ENCODE peak calls at places on chromosomes 3 and 15, in seven cellular contexts. T is ovary, P is endothelial cell of umbilical vein, J is NB4, Q is right lobe of liver, N is A549, D is transverse colon. V is an unnamed sample.

GRCh38 chr15:88572030-88572333 is 25.5 kb upstream of the DET1 start:
- DNase-seq in T (no peak), P (no peak), J (no peak), Q (no peak), N (no peak), D (no peak), V (no peak)

GRCh38 chr3:157767602-157768001 is 264.4 kb upstream of the VEPH1 start:
- DNase-seq in T (no peak), P (no peak), J (no peak), Q (no peak), N (no peak), D (no peak), V (no peak)

GRCh38 chr15:62828364-62828763 is 214.2 kb upstream of the TPM1 start:
- DNase-seq in T (no peak), P (no peak), J (no peak), Q (no peak), N (no peak), D (no peak), V (no peak)

GRCh38 chr3:58198804-58199203 is 12.0 kb downstream of the DNASE1L3 start:
- DNase-seq in T (no peak), P (peak; percentile 79), J (no peak), Q (no peak), N (no peak), D (no peak), V (no peak)

GRCh38 chr15:38189651-38190280 is 62.9 kb upstream of the SPRED1 start:
- DNase-seq in T (no peak), P (no peak), J (no peak), Q (no peak), N (no peak), D (no peak), V (no peak)

GRCh38 chr3:141486416-141486734 is 452 bp upstream of the RASA2 start:
- DNase-seq in T (no peak), P (no peak), J (no peak), Q (no peak), N (peak; percentile 51), D (no peak), V (peak; percentile 66)

GRCh38 chr3:63809607-63810006 is 9.5 kb upstream of the C3orf49 start:
- DNase-seq in T (no peak), P (no peak), J (no peak), Q (no peak), N (no peak), D (no peak), V (no peak)

GRCh38 chr3:184795493-184796198 is 16.3 kb upstream of the VPS8 start:
- DNase-seq in T (no peak), P (no peak), J (no peak), Q (no peak), N (no peak), D (no peak), V (no peak)

GRCh38 chr3:136074546-136074945 is 109.0 kb downstream of the PPP2R3A start:
- DNase-seq in T (no peak), P (no peak), J (no peak), Q (no peak), N (no peak), D (no peak), V (no peak)

GRCh38 chr3:77025476-77025875 is 14.4 kb upstream of the ROBO2 start:
- DNase-seq in T (no peak), P (no peak), J (no peak), Q (no peak), N (no peak), D (no peak), V (no peak)

GRCh38 chr3:99929409-99930139 is 111.9 kb downstream of the CMSS1 start:
- DNase-seq in T (no peak), P (no peak), J (no peak), Q (no peak), N (no peak), D (peak; percentile 33), V (peak; percentile 9)

GRCh38 chr15:100926258-100926657 is 7.1 kb downstream of the LRRK1 start:
- DNase-seq in T (no peak), P (no peak), J (peak; percentile 49), Q (no peak), N (no peak), D (no peak), V (no peak)

GRCh38 chr15:56886450-56886856 is 32.0 kb upstream of the TCF12 start:
- DNase-seq in T (no peak), P (no peak), J (peak; percentile 24), Q (no peak), N (no peak), D (no peak), V (no peak)

GRCh38 chr15:56887782-56888127 is 30.7 kb upstream of the TCF12 start:
- DNase-seq in T (no peak), P (no peak), J (no peak), Q (no peak), N (no peak), D (no peak), V (no peak)

GRCh38 chr15:56890038-56890437 is 28.4 kb upstream of the TCF12 start:
- DNase-seq in T (no peak), P (no peak), J (no peak), Q (no peak), N (no peak), D (no peak), V (no peak)

GRCh38 chr15:56883088-56883487 is 35.4 kb upstream of the TCF12 start:
- DNase-seq in T (no peak), P (no peak), J (no peak), Q (no peak), N (no peak), D (no peak), V (no peak)

DNA sequence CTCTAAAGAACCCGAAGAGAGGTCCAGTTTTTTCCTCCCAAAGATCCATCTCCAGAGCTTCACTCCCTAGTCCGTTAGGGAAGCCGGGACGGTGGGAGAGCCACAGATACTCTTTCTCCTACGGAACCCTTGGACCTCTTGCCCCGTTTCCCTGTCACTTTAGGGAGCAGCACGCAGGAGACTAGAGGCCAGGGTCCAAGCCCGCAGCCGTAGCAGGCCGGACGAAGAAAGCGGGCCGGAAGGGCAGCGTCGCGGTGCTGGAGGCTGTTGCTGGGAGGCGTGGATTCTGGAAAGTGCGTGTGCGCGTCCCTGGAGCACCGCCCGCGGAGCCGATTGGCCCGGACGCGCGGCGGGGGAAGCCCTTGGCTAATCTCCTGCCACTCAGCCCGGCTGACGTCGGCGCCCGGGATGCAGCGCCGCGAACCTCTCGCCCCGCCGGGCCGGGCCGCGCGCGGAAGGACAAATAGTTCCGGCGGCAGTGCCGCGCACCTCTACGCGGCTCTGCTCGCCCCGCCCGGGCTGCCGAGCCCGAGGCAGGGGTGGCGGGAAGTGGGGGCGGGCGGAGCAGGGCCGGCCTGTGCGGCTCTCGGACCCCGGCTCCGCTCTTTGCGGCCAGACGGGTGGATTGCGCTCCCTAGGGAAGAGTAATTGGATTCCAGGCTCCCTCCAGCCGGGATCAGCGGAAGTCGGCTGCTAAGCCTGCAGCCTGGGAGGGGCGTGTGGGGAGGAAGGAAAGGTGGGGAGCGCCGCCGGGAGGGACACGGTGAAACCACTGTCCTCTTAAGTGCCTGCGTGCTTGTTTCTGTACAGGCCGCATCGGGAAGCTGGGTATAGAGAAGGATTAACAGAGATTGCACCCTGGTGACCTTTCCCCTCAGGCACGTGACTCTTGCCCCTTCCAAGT is 31.3 kb upstream of the TCF12 start:
- DNase-seq in T (peak; percentile 97), P (peak; percentile 91), J (peak; percentile 93), Q (peak; percentile 96), N (peak; percentile 89), D (peak; percentile 95), V (peak; percentile 70)
- TF ChIP-seq POLR2A in T (peak; percentile 87), P (peak; percentile 81), J (peak; percentile 74), Q (peak; percentile 91), N (peak; percentile 90), D (peak; percentile 91), V (peak; percentile 88)

DNA sequence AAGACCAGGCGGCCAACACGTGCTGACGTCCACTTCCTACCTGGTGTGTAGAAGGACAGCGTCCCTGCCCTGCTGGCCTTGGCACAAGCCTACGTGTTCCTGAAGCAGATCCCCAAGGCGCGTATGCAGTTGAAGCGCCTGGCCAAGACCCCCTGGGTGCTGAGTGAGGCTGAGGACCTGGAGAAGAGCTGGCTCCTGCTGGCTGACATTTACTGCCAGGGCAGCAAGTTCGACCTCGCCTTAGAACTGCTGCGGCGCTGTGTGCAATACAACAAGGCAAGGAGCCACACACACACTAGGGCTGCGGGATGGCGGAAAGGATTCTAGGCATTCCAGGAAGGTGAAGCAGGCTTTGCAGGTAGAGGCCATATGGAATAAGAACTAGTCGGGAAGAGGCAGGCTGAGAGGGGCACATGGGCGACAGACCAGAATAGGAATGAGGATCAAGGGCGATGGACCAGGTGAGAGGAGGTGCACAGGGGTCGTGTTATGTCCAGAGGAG is 15.9 kb downstream of the CSRNP1 start:
- DNase-seq in T (no peak), P (no peak), J (no peak), Q (no peak), N (no peak), D (no peak), V (no peak)
- TF ChIP-seq POLR2A in T (no peak), P (no peak), J (no peak), Q (no peak), N (no peak), D (no peak), V (no peak)

GRCh38 chr3:114624047-114624445 is 330.2 kb downstream of the TIGIT start:
- DNase-seq in T (peak; percentile 54), P (peak; percentile 82), J (no peak), Q (no peak), N (no peak), D (peak; percentile 35), V (no peak)
- TF ChIP-seq POLR2A in T (no peak), P (no peak), J (no peak), Q (no peak), N (no peak), D (no peak), V (no peak)

GRCh38 chr3:45997942-45998341 is 2.3 kb upstream of the FYCO1 start:
- DNase-seq in T (no peak), P (no peak), J (no peak), Q (no peak), N (no peak), D (no peak), V (no peak)

GRCh38 chr3:45993421-45994027 is 2.1 kb downstream of the FYCO1 start:
- DNase-seq in T (no peak), P (no peak), J (peak; percentile 27), Q (no peak), N (no peak), D (no peak), V (no peak)

GRCh38 chr3:45992820-45993219 is 2.8 kb downstream of the FYCO1 start:
- DNase-seq in T (no peak), P (no peak), J (peak; percentile 19), Q (no peak), N (no peak), D (no peak), V (no peak)

GRCh38 chr3:45994661-45995369 is 809 bp downstream of the FYCO1 start:
- DNase-seq in T (peak; percentile 37), P (no peak), J (peak; percentile 63), Q (no peak), N (peak; percentile 13), D (peak; percentile 54), V (no peak)

DNA sequence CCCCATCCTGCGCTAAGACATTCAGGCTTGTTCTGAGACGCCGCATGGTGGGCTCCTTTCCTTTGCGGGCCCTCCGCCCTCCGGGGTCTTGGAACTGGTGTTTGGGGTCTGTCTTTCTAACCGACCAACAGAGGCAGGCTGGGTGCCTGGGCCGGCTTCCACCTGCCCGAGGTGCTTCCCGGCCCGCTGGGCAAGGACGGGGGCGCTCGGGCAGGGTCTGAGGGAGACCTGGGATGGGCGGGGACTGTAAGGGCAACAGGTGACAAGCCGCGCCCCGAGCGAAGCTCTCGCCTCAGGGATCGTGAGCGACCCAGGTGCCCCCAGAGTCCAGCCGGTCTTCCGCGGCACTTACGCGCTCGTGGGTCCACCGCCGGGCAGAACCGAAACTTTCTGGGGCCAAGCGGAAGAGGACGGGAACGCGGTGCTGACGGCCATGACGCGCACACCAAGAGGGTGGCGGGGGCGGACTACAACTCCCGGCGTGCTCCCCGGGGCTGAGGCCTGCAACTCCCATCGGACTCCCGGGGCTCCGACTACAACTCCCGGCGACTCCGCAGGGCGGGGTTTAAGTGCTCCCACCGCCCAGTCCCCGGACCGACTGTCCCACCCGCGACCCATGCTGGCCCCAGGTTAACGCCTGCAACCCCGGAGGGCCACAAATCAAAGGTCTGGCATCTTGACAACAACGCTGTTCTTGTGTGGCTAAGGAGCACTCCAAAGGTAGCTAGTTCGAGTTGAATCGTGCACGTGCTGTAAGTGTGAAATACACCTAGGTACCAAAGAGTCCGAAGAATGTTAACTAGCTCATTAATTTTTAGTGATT is at the start of gene FYCO1:
- DNase-seq in T (peak; percentile 95), P (peak; percentile 88), J (peak; percentile 94), Q (peak; percentile 96), N (peak; percentile 85), D (peak; percentile 95), V (peak; percentile 98)
- TF ChIP-seq POLR2A in T (peak; percentile 82), P (peak; percentile 71), J (peak; percentile 76), Q (peak; percentile 86), N (peak; percentile 42), D (peak; percentile 79), V (no peak)

V was measured in H54.